ENCODE peak calls at places on chromosomes 16 and 17, in nine cellular contexts. N is prostate gland; L is Peyer's patch; K is CD8-positive, alpha-beta T cell; V is foreskin keratinocyte; P is small intestine; A is endothelial cell of umbilical vein; S is transverse colon; O is ovary. M is an unnamed sample. For H3K4me1, the result is how much of the 10 kb centered on the place peaks cover.

GRCh38 chr17:6843241-6843890 is 11.8 kb upstream of the TEKT1 start:
- DNase-seq in A (peak), V (no peak), P (peak), L (no peak), S (no peak), K (no peak), O (no peak), N (no peak), M (no peak)

GRCh38 chr17:21678451-21679081 is 13.8 kb upstream of the KCNJ18 start:
- DNase-seq in S (no peak), K (no peak), V (no peak), N (no peak), A (no peak), O (no peak), P (no peak), L (no peak), M (no peak)

GRCh38 chr16:12187939-12188673 is 211.6 kb downstream of the SNX29 start:
- DNase-seq in L (no peak), P (no peak), K (no peak), N (no peak), A (no peak), V (no peak), S (no peak), O (no peak), M (no peak)

GRCh38 chr17:42699415-42699740 is 17.0 kb downstream of the CNTNAP1 start:
- DNase-seq in K (no peak), O (no peak), L (no peak), S (no peak), N (no peak), V (no peak), P (no peak), A (no peak), M (no peak)

GRCh38 chr17:17742133-17742621 is 60.9 kb downstream of the RAI1 start:
- DNase-seq in L (no peak), N (no peak), K (no peak), A (peak), P (no peak), O (no peak), S (no peak), V (no peak), M (no peak)

GRCh38 chr17:32323784-32324590 is 18.0 kb downstream of the C17orf75 start:
- DNase-seq in L (no peak), N (peak), P (peak), A (peak), S (peak), V (peak), O (no peak), K (peak), M (no peak)

GRCh38 chr17:79019631-79020584 is 4.1 kb upstream of the C1QTNF1 start:
- DNase-seq in V (no peak), K (peak), L (peak), O (peak), N (peak), A (peak), S (peak), P (peak), M (no peak)

GRCh38 chr17:65196617-65197016 is 59.4 kb downstream of the RGS9 start:
- DNase-seq in P (no peak), N (no peak), V (no peak), O (no peak), A (no peak), L (no peak), S (no peak), K (no peak), M (no peak)

GRCh38 chr16:53022374-53022773 is 30.3 kb downstream of the CHD9NB start:
- DNase-seq in V (no peak), L (no peak), K (no peak), A (peak), S (peak), N (peak), O (no peak), P (peak), M (no peak)

GRCh38 chr17:60602385-60602742 is 2.4 kb downstream of the PPM1D start:
- DNase-seq in N (no peak), K (no peak), S (no peak), A (no peak), L (no peak), P (peak), O (no peak), V (no peak), M (no peak)

GRCh38 chr16:20611975-20612471 is 35.9 kb upstream of the ACSM2B start:
- DNase-seq in V (no peak), L (no peak), P (no peak), K (no peak), A (no peak), S (no peak), O (peak), N (no peak), M (no peak)

GRCh38 chr16:680967-681745 is 946 bp downstream of the STUB1 start:
- DNase-seq in K (no peak), O (peak), N (no peak), S (peak), L (no peak), A (peak), P (peak), V (no peak), M (no peak)

GRCh38 chr17:58667934-58668597 is 23.8 kb downstream of the TEX14 start:
- DNase-seq in P (no peak), S (no peak), V (peak), K (no peak), N (no peak), A (no peak), L (no peak), O (no peak), M (no peak)

GRCh38 chr17:72719582-72720493 is 372.6 kb downstream of the SLC39A11 start:
- DNase-seq in K (peak), P (peak), O (no peak), S (peak), L (peak), N (no peak), A (no peak), V (no peak), M (no peak)

GRCh38 chr16:87410958-87411357 is 18.8 kb downstream of the MAP1LC3B start:
- DNase-seq in P (no peak), N (no peak), A (no peak), V (no peak), K (no peak), O (no peak), S (no peak), L (no peak), M (no peak)

GRCh38 chr17:71753070-71753469 is 367.8 kb upstream of the SOX9 start:
- DNase-seq in O (no peak), N (no peak), S (no peak), K (no peak), L (no peak), P (no peak), A (no peak), V (no peak), M (no peak)

GRCh38 chr16:89738538-89739317 is 17.4 kb downstream of the ZNF276 start:
- DNase-seq in O (no peak), P (no peak), L (no peak), K (no peak), A (no peak), V (no peak), N (no peak), S (no peak), M (no peak)

GRCh38 chr17:27384261-27384701 is 72.0 kb upstream of the KSR1 start:
- DNase-seq in P (no peak), V (peak), L (no peak), K (no peak), A (peak), N (peak), S (peak), O (no peak), M (no peak)

GRCh38 chr17:71703701-71704100 is 417.1 kb upstream of the SOX9 start:
- DNase-seq in L (no peak), O (no peak), P (no peak), V (no peak), S (no peak), A (no peak), N (no peak), K (no peak), M (no peak)

GRCh38 chr16:65510850-65511249 is 389.0 kb upstream of the CDH11 start:
- DNase-seq in N (no peak), A (no peak), S (no peak), V (peak), O (no peak), L (no peak), K (no peak), P (no peak), M (no peak)

GRCh38 chr16:87320510-87321227 is 3.5 kb upstream of the C16orf95 start:
- DNase-seq in L (no peak), S (no peak), N (no peak), K (no peak), V (no peak), P (no peak), O (no peak), A (no peak), M (no peak)

GRCh38 chr17:66799839-66800537 is 34.9 kb upstream of the CACNG5 start:
- DNase-seq in L (no peak), A (peak), O (no peak), V (no peak), K (no peak), N (no peak), P (no peak), S (peak), M (no peak)

GRCh38 chr17:64002658-64003525 is 4.7 kb downstream of the PRR29 start:
- DNase-seq in O (no peak), A (no peak), L (no peak), S (no peak), P (no peak), V (no peak), N (no peak), K (no peak), M (no peak)

GRCh38 chr17:17235212-17236174 is 1.5 kb downstream of the FLCN start:
- DNase-seq in S (no peak), P (peak), K (no peak), N (no peak), A (peak), O (no peak), V (peak), L (no peak), M (no peak)

GRCh38 chr16:23871924-23872323 is 36.1 kb downstream of the PRKCB start:
- DNase-seq in O (no peak), S (no peak), A (no peak), V (no peak), K (no peak), L (no peak), P (no peak), N (no peak), M (no peak)

GRCh38 chr16:69073181-69073669 is 32.2 kb upstream of the HAS3 start:
- DNase-seq in O (no peak), K (no peak), P (peak), L (no peak), S (no peak), N (no peak), A (peak), V (peak), M (no peak)

GRCh38 chr16:49443576-49443975 is 70.0 kb downstream of the C16orf78 start:
- DNase-seq in O (no peak), N (no peak), L (no peak), S (no peak), V (no peak), A (no peak), P (no peak), K (no peak), M (no peak)

GRCh38 chr17:10119203-10120112 is 78.9 kb downstream of the GAS7 start:
- DNase-seq in A (no peak), L (peak), N (peak), O (no peak), V (peak), K (no peak), S (peak), P (peak), M (no peak)

GRCh38 chr17:8442310-8442709 is 6.6 kb downstream of the NDEL1 start:
- DNase-seq in N (no peak), P (no peak), O (no peak), K (no peak), A (no peak), L (no peak), V (no peak), S (no peak), M (no peak)

GRCh38 chr16:47713225-47713595 is 252.1 kb downstream of the PHKB start:
- DNase-seq in L (no peak), A (peak), K (no peak), O (no peak), V (peak), S (no peak), N (no peak), P (no peak), M (no peak)

GRCh38 chr17:50051606-50052005 is 4.3 kb upstream of the ITGA3 start:
- DNase-seq in P (no peak), S (no peak), O (no peak), A (no peak), K (no peak), V (no peak), L (no peak), N (no peak), M (no peak)

GRCh38 chr16:88640520-88641247 is 2.3 kb downstream of the IL17C start:
- DNase-seq in S (no peak), P (no peak), A (no peak), N (no peak), K (no peak), L (peak), V (no peak), O (no peak), M (no peak)

GRCh38 chr16:88645455-88645854 is 5.4 kb downstream of the CYBA start:
- DNase-seq in N (no peak), P (no peak), L (no peak), V (no peak), A (no peak), K (no peak), O (no peak), S (no peak), M (no peak)

GRCh38 chr16:88642881-88643545 is 4.6 kb downstream of the IL17C start:
- DNase-seq in S (no peak), V (no peak), N (no peak), O (no peak), L (no peak), P (no peak), K (no peak), A (no peak), M (no peak)

GRCh38 chr16:88645941-88646340 is 4.9 kb downstream of the CYBA start:
- DNase-seq in N (no peak), O (no peak), K (no peak), S (no peak), L (no peak), V (no peak), A (no peak), P (no peak), M (no peak)

GRCh38 chr16:88643546-88643932 is 5.2 kb downstream of the IL17C start:
- DNase-seq in K (peak), V (no peak), P (no peak), L (no peak), N (no peak), A (no peak), O (no peak), S (no peak), M (no peak)
- H3K4me1 ChIP-seq in K (under half), V (under half), P (under half), L (under half), N (under half), A (under half), O (under half), S (under half), M (under half)

DNA sequence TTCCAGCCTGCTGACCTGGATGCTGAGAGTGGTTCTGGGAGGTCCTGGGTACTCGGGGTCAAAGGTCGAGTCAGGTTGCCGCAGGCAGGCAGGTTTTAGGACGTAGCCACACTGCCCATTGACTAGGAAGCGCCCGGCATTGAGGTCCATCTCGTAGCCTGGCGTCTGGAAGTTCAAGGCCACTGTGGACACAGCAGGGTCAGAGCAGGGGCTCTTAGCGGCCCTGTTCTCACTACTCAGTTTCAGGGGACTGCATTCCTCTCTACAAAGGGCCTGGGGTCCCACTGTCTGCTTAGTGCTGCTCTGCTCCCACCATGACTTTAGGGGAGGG is 18.9 kb downstream of the PLCD3 start:
- DNase-seq in L (no peak), S (no peak), P (no peak), O (no peak), V (no peak), N (no peak), K (peak), A (no peak), M (no peak)
- H3K4me1 ChIP-seq in L (under half), S (under half), P (under half), O (under half), V (under half), N (under half), K (under half), A (under half), M (under half)

GRCh38 chr17:57084361-57084801 is 665 bp upstream of the AKAP1 start:
- DNase-seq in O (no peak), A (no peak), L (no peak), V (peak), N (no peak), P (no peak), S (no peak), K (no peak), M (no peak)

GRCh38 chr17:57085448-57086068 is 512 bp downstream of the AKAP1 start:
- DNase-seq in V (no peak), K (peak), N (no peak), P (peak), A (peak), L (peak), O (peak), S (peak), M (no peak)

GRCh38 chr17:57084802-57085447 is at the start of gene AKAP1:
- DNase-seq in A (peak), S (peak), N (peak), O (peak), V (peak), K (peak), L (peak), P (peak), M (peak)

GRCh38 chr17:57088298-57088697 is 3.3 kb downstream of the AKAP1 start:
- DNase-seq in S (no peak), N (no peak), P (no peak), L (no peak), A (no peak), O (no peak), K (no peak), V (no peak), M (no peak)

DNA sequence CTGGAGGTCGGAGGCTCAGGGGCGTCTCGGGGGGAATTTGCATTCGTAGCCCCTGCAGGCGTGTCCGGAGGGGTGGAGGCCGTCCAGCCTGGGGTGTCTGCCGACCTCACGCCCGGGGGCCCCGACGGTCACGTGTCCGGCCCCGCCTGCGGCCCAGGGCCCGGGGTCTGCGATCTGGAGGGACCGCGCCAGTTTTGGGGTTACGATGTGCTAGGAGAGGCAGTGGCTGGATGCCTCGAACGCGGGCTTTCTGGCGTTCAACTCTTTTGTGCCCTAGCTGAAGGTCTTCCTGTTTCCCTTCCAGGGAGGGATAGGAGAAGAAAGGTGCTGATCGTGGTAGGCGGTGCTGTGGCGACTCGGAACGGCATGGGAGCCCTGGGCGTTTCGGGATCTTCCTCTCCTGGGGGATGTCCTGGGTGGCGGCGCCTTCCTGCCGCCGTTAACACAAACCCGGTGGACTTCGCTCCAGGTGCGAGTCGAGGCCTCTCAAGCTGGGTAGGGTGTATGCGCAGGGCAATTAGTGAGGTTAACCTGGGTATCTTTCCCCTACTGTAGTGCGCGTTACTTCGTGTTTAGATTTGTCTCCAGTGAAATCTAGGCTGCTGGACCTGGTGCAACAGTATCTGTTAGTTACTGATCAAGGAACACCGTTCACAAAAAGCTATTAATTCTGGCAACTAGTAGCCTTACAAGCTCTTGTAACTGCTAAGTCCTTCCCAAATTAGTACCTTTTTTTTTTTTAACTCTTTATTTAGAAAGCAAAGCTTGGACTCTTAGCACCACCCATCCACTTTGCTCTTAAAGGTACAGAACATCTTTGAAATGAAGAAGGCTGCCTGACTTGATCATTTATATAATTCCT is 1.3 kb downstream of the AKAP1 start:
- DNase-seq in A (peak), N (no peak), S (peak), O (no peak), K (no peak), V (no peak), L (peak), P (peak), M (no peak)
- H3K4me1 ChIP-seq in A (under half), N (under half), S (under half), O (under half), K (under half), V (under half), L (half or more), P (under half), M (half or more)

GRCh38 chr17:336110-337021 is 16.2 kb downstream of the RPH3AL start:
- DNase-seq in V (no peak), S (peak), N (no peak), K (peak), O (peak), P (peak), A (peak), L (no peak), M (no peak)
- H3K4me1 ChIP-seq in V (under half), S (under half), N (under half), K (under half), O (under half), P (under half), A (under half), L (under half), M (under half)

GRCh38 chr17:14746784-14747575 is 446.1 kb downstream of the HS3ST3B1 start:
- DNase-seq in O (no peak), S (no peak), K (no peak), P (no peak), V (no peak), N (no peak), L (no peak), A (no peak), M (no peak)
- H3K4me1 ChIP-seq in O (under half), S (under half), K (under half), P (under half), V (under half), N (under half), L (under half), A (under half), M (under half)

GRCh38 chr16:1913327-1914083 is 4.7 kb downstream of the HS3ST6 start:
- DNase-seq in N (peak), A (no peak), O (no peak), P (peak), L (no peak), V (no peak), S (peak), K (no peak), M (no peak)

GRCh38 chr16:1914084-1914608 is 4.1 kb downstream of the HS3ST6 start:
- DNase-seq in O (no peak), A (no peak), L (no peak), S (peak), V (no peak), P (no peak), K (no peak), N (no peak), M (no peak)

GRCh38 chr16:1916654-1916990 is 1.6 kb downstream of the HS3ST6 start:
- DNase-seq in S (no peak), L (no peak), N (no peak), K (no peak), P (no peak), A (no peak), O (no peak), V (no peak), M (no peak)

GRCh38 chr16:1915732-1916653 is 2.2 kb downstream of the HS3ST6 start:
- DNase-seq in P (no peak), V (no peak), O (no peak), A (no peak), S (no peak), L (no peak), K (no peak), N (no peak), M (no peak)

GRCh38 chr16:1914759-1915387 is 3.3 kb downstream of the HS3ST6 start:
- DNase-seq in O (no peak), P (no peak), S (no peak), N (no peak), V (no peak), K (no peak), A (no peak), L (no peak), M (no peak)
- H3K4me1 ChIP-seq in O (under half), P (under half), S (under half), N (under half), V (under half), K (under half), A (under half), L (under half), M (under half)

GRCh38 chr16:77206533-77206932 is 7.3 kb downstream of the SYCE1L start:
- DNase-seq in L (no peak), P (no peak), V (no peak), K (no peak), S (no peak), N (no peak), A (no peak), O (no peak), M (no peak)
- H3K4me1 ChIP-seq in L (under half), P (under half), V (under half), K (under half), S (under half), N (under half), A (under half), O (under half), M (under half)